ENCODE peak calls at places on chromosome 10, in six cellular contexts. One of them, this sample, is unnamed.

GRCh38 chr10:29896053-29896452 is 163.3 kb downstream of the JCAD start:
- DNase-seq in cardiac muscle cell: peak; percentile 32
- DNase-seq in CD8-positive, alpha-beta memory T cell: no peak
- DNase-seq in astrocyte: peak; percentile 68
- DNase-seq in hepatocyte: no peak
- DNase-seq in aorta: no peak
- DNase-seq in this sample: no peak

GRCh38 chr10:24873281-24873683 is 79.1 kb downstream of the PRTFDC1 start:
- DNase-seq in cardiac muscle cell: peak; percentile 97
- DNase-seq in CD8-positive, alpha-beta memory T cell: no peak
- DNase-seq in astrocyte: peak; percentile 97
- DNase-seq in hepatocyte: peak; percentile 30
- DNase-seq in aorta: peak; percentile 57
- DNase-seq in this sample: no peak

GRCh38 chr10:22148956-22149355 is 68.9 kb downstream of the EBLN1 start:
- DNase-seq in cardiac muscle cell: peak; percentile 59
- DNase-seq in CD8-positive, alpha-beta memory T cell: no peak
- DNase-seq in astrocyte: peak; percentile 10
- DNase-seq in hepatocyte: no peak
- DNase-seq in aorta: no peak
- DNase-seq in this sample: no peak

GRCh38 chr10:66586073-66586472 is 339.8 kb upstream of the LRRTM3 start:
- DNase-seq in cardiac muscle cell: no peak
- DNase-seq in CD8-positive, alpha-beta memory T cell: no peak
- DNase-seq in astrocyte: peak; percentile 0
- DNase-seq in hepatocyte: peak; percentile 12
- DNase-seq in aorta: no peak
- DNase-seq in this sample: no peak

GRCh38 chr10:73577788-73578187 is 13.4 kb downstream of the USP54 start:
- DNase-seq in cardiac muscle cell: peak; percentile 58
- DNase-seq in CD8-positive, alpha-beta memory T cell: no peak
- DNase-seq in astrocyte: peak; percentile 81
- DNase-seq in hepatocyte: peak; percentile 60
- DNase-seq in aorta: peak; percentile 76
- DNase-seq in this sample: peak; percentile 75

GRCh38 chr10:46092523-46093195 is 46.6 kb upstream of the MSMB start:
- DNase-seq in cardiac muscle cell: no peak
- DNase-seq in CD8-positive, alpha-beta memory T cell: peak; percentile 24
- DNase-seq in astrocyte: no peak
- DNase-seq in hepatocyte: no peak
- DNase-seq in aorta: no peak
- DNase-seq in this sample: no peak

GRCh38 chr10:80407836-80408197 is 534 bp upstream of the PRXL2A start:
- DNase-seq in cardiac muscle cell: no peak
- DNase-seq in CD8-positive, alpha-beta memory T cell: no peak
- DNase-seq in astrocyte: peak; percentile 33
- DNase-seq in hepatocyte: peak; percentile 68
- DNase-seq in aorta: no peak
- DNase-seq in this sample: no peak

GRCh38 chr10:131569851-131570715 is 258.6 kb upstream of the TCERG1L start:
- DNase-seq in cardiac muscle cell: no peak
- DNase-seq in CD8-positive, alpha-beta memory T cell: no peak
- DNase-seq in astrocyte: no peak
- DNase-seq in hepatocyte: no peak
- DNase-seq in aorta: no peak
- DNase-seq in this sample: no peak

GRCh38 chr10:124083740-124084397 is 9.5 kb downstream of the CHST15 start:
- DNase-seq in cardiac muscle cell: no peak
- DNase-seq in CD8-positive, alpha-beta memory T cell: no peak
- DNase-seq in astrocyte: no peak
- DNase-seq in hepatocyte: no peak
- DNase-seq in aorta: no peak
- DNase-seq in this sample: no peak

GRCh38 chr10:121722665-121723064 is 124.4 kb upstream of the FGFR2 start:
- DNase-seq in cardiac muscle cell: no peak
- DNase-seq in CD8-positive, alpha-beta memory T cell: no peak
- DNase-seq in astrocyte: no peak
- DNase-seq in hepatocyte: no peak
- DNase-seq in aorta: no peak
- DNase-seq in this sample: no peak

GRCh38 chr10:36534471-36535002 is 590.9 kb upstream of the ANKRD30A start:
- DNase-seq in cardiac muscle cell: peak; percentile 61
- DNase-seq in CD8-positive, alpha-beta memory T cell: no peak
- DNase-seq in astrocyte: peak; percentile 78
- DNase-seq in hepatocyte: peak; percentile 12
- DNase-seq in aorta: no peak
- DNase-seq in this sample: no peak

GRCh38 chr10:70590663-70591416 is 11.7 kb downstream of the PRF1 start:
- DNase-seq in cardiac muscle cell: no peak
- DNase-seq in CD8-positive, alpha-beta memory T cell: no peak
- DNase-seq in astrocyte: no peak
- DNase-seq in hepatocyte: no peak
- DNase-seq in aorta: no peak
- DNase-seq in this sample: peak; percentile 9

GRCh38 chr10:35486297-35486991 is 118.7 kb upstream of the GJD4 start:
- DNase-seq in cardiac muscle cell: no peak
- DNase-seq in CD8-positive, alpha-beta memory T cell: no peak
- DNase-seq in astrocyte: no peak
- DNase-seq in hepatocyte: no peak
- DNase-seq in aorta: no peak
- DNase-seq in this sample: no peak

GRCh38 chr10:88680958-88681357 is 16.7 kb downstream of the LIPF start:
- DNase-seq in cardiac muscle cell: peak; percentile 17
- DNase-seq in CD8-positive, alpha-beta memory T cell: no peak
- DNase-seq in astrocyte: no peak
- DNase-seq in hepatocyte: no peak
- DNase-seq in aorta: no peak
- DNase-seq in this sample: no peak

GRCh38 chr10:91743460-91743859 is 54.8 kb upstream of the TNKS2 start:
- DNase-seq in cardiac muscle cell: no peak
- DNase-seq in CD8-positive, alpha-beta memory T cell: no peak
- DNase-seq in astrocyte: no peak
- DNase-seq in hepatocyte: no peak
- DNase-seq in aorta: no peak
- DNase-seq in this sample: no peak

DNA sequence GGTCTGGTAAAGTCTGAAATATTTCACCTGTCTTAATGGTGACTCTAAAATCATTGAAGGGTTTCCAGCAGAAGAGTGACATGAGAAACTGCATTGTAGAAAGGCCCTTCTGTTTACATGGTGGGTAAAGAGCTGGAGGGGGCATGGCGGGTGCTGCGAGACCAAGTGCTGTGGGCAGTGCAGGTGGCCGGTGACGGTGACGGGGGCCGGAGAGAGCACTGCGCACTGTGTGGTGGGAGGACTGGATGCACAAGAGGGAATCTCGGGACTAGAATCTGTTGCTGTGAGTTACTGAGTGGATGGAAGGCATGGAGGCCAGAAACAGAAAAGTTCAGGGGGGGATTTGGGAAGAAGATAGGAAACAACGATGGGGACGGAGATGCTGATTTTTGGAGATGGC is 218.7 kb downstream of the USP6NL start:
- DNase-seq in cardiac muscle cell: no peak
- DNase-seq in CD8-positive, alpha-beta memory T cell: no peak
- DNase-seq in astrocyte: no peak
- DNase-seq in hepatocyte: no peak
- DNase-seq in aorta: no peak
- DNase-seq in this sample: no peak
- H3K36me3 ChIP-seq in cardiac muscle cell: no peaks in the 10 kb centered on the region
- H3K36me3 ChIP-seq in CD8-positive, alpha-beta memory T cell: no peaks in the 10 kb centered on the region
- H3K36me3 ChIP-seq in astrocyte: no peaks in the 10 kb centered on the region
- H3K36me3 ChIP-seq in hepatocyte: no peaks in the 10 kb centered on the region
- H3K36me3 ChIP-seq in aorta: no peaks in the 10 kb centered on the region
- H3K36me3 ChIP-seq in this sample: no peaks in the 10 kb centered on the region

DNA sequence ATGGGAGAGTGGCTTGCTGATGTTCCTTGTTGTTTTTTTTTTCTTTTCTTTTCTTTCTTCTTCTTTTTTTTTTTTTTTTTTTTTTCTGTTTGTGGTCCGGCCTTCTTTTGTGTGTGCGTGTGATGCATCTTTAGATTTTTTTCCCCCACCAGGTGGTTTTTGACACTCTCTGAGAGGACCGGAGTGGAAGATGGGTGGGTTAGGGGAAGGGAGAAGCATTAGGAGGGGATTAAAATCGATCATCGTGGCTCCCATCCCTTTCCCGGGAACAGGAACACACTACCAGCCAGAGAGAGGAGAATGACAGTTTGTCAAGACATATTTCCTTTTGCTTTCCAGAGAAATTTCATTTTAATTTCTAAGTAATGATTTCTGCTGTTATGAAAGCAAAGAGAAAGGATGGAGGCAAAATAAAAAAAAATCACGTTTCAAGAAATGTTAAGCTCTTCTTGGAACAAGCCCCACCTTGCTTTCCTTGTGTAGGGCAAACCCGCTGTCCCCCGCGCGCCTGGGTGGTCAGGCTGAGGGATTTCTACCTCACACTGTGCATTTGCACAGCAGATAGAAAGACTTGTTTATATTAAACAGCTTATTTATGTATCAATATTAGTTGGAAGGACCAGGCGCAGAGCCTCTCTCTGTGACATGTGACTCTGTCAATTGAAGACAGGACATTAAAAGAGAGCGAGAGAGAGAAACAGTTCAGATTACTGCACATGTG is 2.2 kb downstream of the ADRB1 start:
- DNase-seq in cardiac muscle cell: no peak
- DNase-seq in CD8-positive, alpha-beta memory T cell: no peak
- DNase-seq in astrocyte: no peak
- DNase-seq in hepatocyte: no peak
- DNase-seq in aorta: no peak
- DNase-seq in this sample: no peak
- H3K27me3 ChIP-seq in cardiac muscle cell: peaks cover 97% of the 10 kb centered on the region
- H3K27me3 ChIP-seq in CD8-positive, alpha-beta memory T cell: peaks cover 21% of the 10 kb centered on the region
- H3K27me3 ChIP-seq in astrocyte: peaks cover 61% of the 10 kb centered on the region
- H3K27me3 ChIP-seq in hepatocyte: peaks cover 72% of the 10 kb centered on the region
- H3K27me3 ChIP-seq in aorta: no peaks in the 10 kb centered on the region
- H3K27me3 ChIP-seq in this sample: peaks cover 44% of the 10 kb centered on the region

GRCh38 chr10:9382199-9382598 is 1327.7 kb downstream of the GATA3 start:
- DNase-seq in cardiac muscle cell: no peak
- DNase-seq in CD8-positive, alpha-beta memory T cell: no peak
- DNase-seq in astrocyte: no peak
- DNase-seq in hepatocyte: no peak
- DNase-seq in aorta: no peak
- DNase-seq in this sample: no peak
- H3K9me3 ChIP-seq in cardiac muscle cell: no peaks in the 10 kb centered on the region
- H3K9me3 ChIP-seq in CD8-positive, alpha-beta memory T cell: no peaks in the 10 kb centered on the region
- H3K9me3 ChIP-seq in astrocyte: no peaks in the 10 kb centered on the region
- H3K9me3 ChIP-seq in hepatocyte: no peaks in the 10 kb centered on the region
- H3K9me3 ChIP-seq in aorta: no peaks in the 10 kb centered on the region
- H3K9me3 ChIP-seq in this sample: no peaks in the 10 kb centered on the region

GRCh38 chr10:118993214-118993613 is 36.3 kb upstream of the NANOS1 start:
- DNase-seq in cardiac muscle cell: no peak
- DNase-seq in CD8-positive, alpha-beta memory T cell: no peak
- DNase-seq in astrocyte: no peak
- DNase-seq in hepatocyte: no peak
- DNase-seq in aorta: no peak
- DNase-seq in this sample: no peak
- H3K36me3 ChIP-seq in cardiac muscle cell: no peaks in the 10 kb centered on the region
- H3K36me3 ChIP-seq in CD8-positive, alpha-beta memory T cell: no peaks in the 10 kb centered on the region
- H3K36me3 ChIP-seq in astrocyte: no peaks in the 10 kb centered on the region
- H3K36me3 ChIP-seq in hepatocyte: no peaks in the 10 kb centered on the region
- H3K36me3 ChIP-seq in aorta: no peaks in the 10 kb centered on the region
- H3K36me3 ChIP-seq in this sample: no peaks in the 10 kb centered on the region

DNA sequence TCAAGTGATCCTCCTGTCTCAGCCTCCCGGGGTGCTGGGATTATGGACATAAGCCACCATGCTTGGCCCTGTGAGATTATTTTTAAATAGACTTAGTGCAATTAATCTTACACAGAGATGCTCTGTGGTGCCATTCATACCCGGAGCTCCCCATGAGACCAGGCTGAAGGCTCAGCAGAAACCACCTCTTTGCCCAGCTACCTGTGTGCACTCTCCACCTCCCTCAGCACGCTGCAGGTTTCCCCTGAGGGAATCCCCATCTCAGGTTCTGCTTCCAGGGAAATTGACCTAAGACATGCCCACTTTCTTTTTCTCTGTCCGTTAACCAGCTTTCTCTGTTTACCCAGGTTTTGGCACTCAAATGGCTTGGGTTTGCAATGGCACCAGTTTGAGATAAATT is 260.5 kb downstream of the SFMBT2 start:
- DNase-seq in cardiac muscle cell: no peak
- DNase-seq in CD8-positive, alpha-beta memory T cell: no peak
- DNase-seq in astrocyte: no peak
- DNase-seq in hepatocyte: no peak
- DNase-seq in aorta: no peak
- DNase-seq in this sample: no peak
- H3K27me3 ChIP-seq in cardiac muscle cell: peaks cover 20% of the 10 kb centered on the region
- H3K27me3 ChIP-seq in CD8-positive, alpha-beta memory T cell: no peaks in the 10 kb centered on the region
- H3K27me3 ChIP-seq in astrocyte: no peaks in the 10 kb centered on the region
- H3K27me3 ChIP-seq in hepatocyte: no peaks in the 10 kb centered on the region
- H3K27me3 ChIP-seq in aorta: no peaks in the 10 kb centered on the region
- H3K27me3 ChIP-seq in this sample: no peaks in the 10 kb centered on the region

DNA sequence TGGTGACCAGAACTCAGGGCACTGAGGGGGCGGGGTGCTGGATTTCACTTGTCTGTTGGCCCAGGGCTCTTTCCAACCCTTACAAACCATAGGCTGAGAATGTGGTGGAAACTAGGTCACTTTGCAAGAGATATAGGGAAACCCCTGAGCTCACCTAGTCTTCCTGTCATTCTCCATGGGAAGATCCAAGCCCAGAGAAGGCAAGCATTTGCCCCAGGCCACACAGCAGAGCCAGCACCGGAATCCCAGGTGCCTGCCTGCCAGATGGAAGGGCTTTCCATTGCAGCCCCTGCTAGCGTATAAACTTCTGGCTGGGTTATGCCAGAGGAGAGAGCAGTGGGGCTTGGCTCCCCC is 427 bp downstream of the PYROXD2 start:
- DNase-seq in cardiac muscle cell: no peak
- DNase-seq in CD8-positive, alpha-beta memory T cell: no peak
- DNase-seq in astrocyte: no peak
- DNase-seq in hepatocyte: no peak
- DNase-seq in aorta: no peak
- DNase-seq in this sample: no peak
- H3K9me3 ChIP-seq in cardiac muscle cell: no peaks in the 10 kb centered on the region
- H3K9me3 ChIP-seq in CD8-positive, alpha-beta memory T cell: no peaks in the 10 kb centered on the region
- H3K9me3 ChIP-seq in astrocyte: no peaks in the 10 kb centered on the region
- H3K9me3 ChIP-seq in hepatocyte: no peaks in the 10 kb centered on the region
- H3K9me3 ChIP-seq in aorta: no peaks in the 10 kb centered on the region
- H3K9me3 ChIP-seq in this sample: no peaks in the 10 kb centered on the region

This sample was measured in breast epithelium.